ENCODE peak calls at places on chromosomes 5 and 9, in four cellular contexts. M is left ventricle myocardium superior, N is transverse colon, Q is GM19239. C is an unnamed sample.

GRCh38 chr9:88106492-88106891 is 31.8 kb downstream of the SPATA31C2 start:
- DNase-seq in Q (no peak), N (peak), M (no peak), C (no peak)

GRCh38 chr9:113922160-113922559 is 46.1 kb downstream of the ZNF618 start:
- DNase-seq in N (no peak), M (no peak), Q (no peak), C (no peak)

GRCh38 chr5:143177263-143177994 is 226.1 kb downstream of the NR3C1 start:
- DNase-seq in Q (no peak), M (peak), N (no peak), C (no peak)

GRCh38 chr5:178271726-178272479 is 39.3 kb upstream of the PHYKPL start:
- DNase-seq in N (no peak), M (no peak), Q (no peak), C (peak)

GRCh38 chr9:77752566-77752965 is 104.4 kb upstream of the GNA14 start:
- DNase-seq in Q (no peak), N (no peak), M (no peak), C (no peak)

GRCh38 chr9:123377211-123377971 is 21.4 kb downstream of the CRB2 start:
- DNase-seq in M (no peak), N (peak), Q (no peak), C (no peak)

GRCh38 chr5:55575815-55576583 is 41.2 kb upstream of the PLPP1 start:
- DNase-seq in M (no peak), N (no peak), Q (no peak), C (no peak)

GRCh38 chr5:174374206-174374605 is 328.7 kb downstream of the NSG2 start:
- DNase-seq in Q (no peak), M (no peak), N (no peak), C (no peak)

GRCh38 chr5:126251024-126251423 is 172.2 kb upstream of the GRAMD2B start:
- DNase-seq in Q (no peak), N (no peak), M (no peak), C (no peak)

GRCh38 chr9:91071185-91071990 is 269.8 kb downstream of the SYK start:
- DNase-seq in M (no peak), N (no peak), Q (no peak), C (no peak)

GRCh38 chr9:88937248-88937647 is 54.0 kb upstream of the S1PR3 start:
- DNase-seq in N (no peak), M (no peak), Q (no peak), C (no peak)

GRCh38 chr5:40291338-40291737 is 388.4 kb upstream of the PTGER4 start:
- DNase-seq in M (no peak), N (no peak), Q (no peak), C (no peak)

GRCh38 chr5:14502291-14502690 is 79.3 kb upstream of the OTULINL start:
- DNase-seq in Q (no peak), N (no peak), M (no peak), C (no peak)

GRCh38 chr5:2135833-2136232 is 253.1 kb upstream of the IRX4 start:
- DNase-seq in M (no peak), N (no peak), Q (no peak), C (no peak)

GRCh38 chr5:137808503-137809135 is 54.5 kb upstream of the HNRNPA0 start:
- DNase-seq in Q (no peak), N (no peak), M (peak), C (peak)

GRCh38 chr9:6922124-6922676 is 164.4 kb downstream of the KDM4C start:
- DNase-seq in Q (no peak), M (no peak), N (no peak), C (no peak)

GRCh38 chr5:124806026-124806856 is 59.8 kb upstream of the ZNF608 start:
- DNase-seq in M (peak), Q (no peak), N (peak), C (peak)

GRCh38 chr5:35369965-35370790 is 139.9 kb upstream of the PRLR start:
- DNase-seq in M (no peak), Q (no peak), N (no peak), C (no peak)